ENCODE peak calls at places on chromosomes 3 and 15, in four cellular contexts. J, H, N and L are unnamed samples. For H3K4me1, the result is how much of the 10 kb centered on the place peaks cover.

GRCh38 chr15:29139072-29139471 is 130.6 kb downstream of the NSMCE3 start:
- DNase-seq in J (no peak), H (no peak), N (no peak), L (peak)

GRCh38 chr15:78313383-78313782 is 14.0 kb upstream of the SKIC8 start:
- DNase-seq in J (no peak), H (no peak), N (no peak), L (no peak)

GRCh38 chr3:143482106-143483088 is 362.8 kb downstream of the CHST2 start:
- DNase-seq in J (no peak), H (no peak), N (no peak), L (no peak)

GRCh38 chr3:14570089-14570488 is 29.9 kb upstream of the GRIP2 start:
- DNase-seq in J (no peak), H (peak), N (no peak), L (peak)

GRCh38 chr3:139117136-139117675 is 72.5 kb upstream of the PRR23C start:
- DNase-seq in J (no peak), H (no peak), N (no peak), L (no peak)

GRCh38 chr3:197942956-197943556 is 6.9 kb upstream of the RPL35A start:
- DNase-seq in J (no peak), H (peak), N (peak), L (no peak)

GRCh38 chr3:159263750-159264561 is 462.1 kb downstream of the MFSD1 start:
- DNase-seq in J (no peak), H (peak), N (peak), L (no peak)

GRCh38 chr3:30680789-30681188 is 74.4 kb downstream of the TGFBR2 start:
- DNase-seq in J (no peak), H (peak), N (no peak), L (no peak)

GRCh38 chr3:159850481-159850880 is 138.2 kb upstream of the IL12A start:
- DNase-seq in J (no peak), H (no peak), N (no peak), L (no peak)

GRCh38 chr15:60383008-60383694 is 14.6 kb downstream of the ANXA2 start:
- DNase-seq in J (no peak), H (no peak), N (no peak), L (no peak)

GRCh38 chr3:105906834-105907233 is 38.0 kb upstream of the CBLB start:
- DNase-seq in J (no peak), H (no peak), N (no peak), L (no peak)

GRCh38 chr15:38696120-38696727 is 131.6 kb upstream of the RASGRP1 start:
- DNase-seq in J (no peak), H (no peak), N (peak), L (no peak)

GRCh38 chr15:34437687-34438086 is at the start of gene GOLGA8A:
- DNase-seq in J (peak), H (peak), N (peak), L (peak)

GRCh38 chr3:122621112-122621511 is 43.7 kb downstream of the PARP15 start:
- DNase-seq in J (no peak), H (no peak), N (no peak), L (no peak)

GRCh38 chr3:16328124-16328523 is 63.1 kb downstream of the OXNAD1 start:
- DNase-seq in J (no peak), H (no peak), N (no peak), L (no peak)

GRCh38 chr3:53039376-53039752 is 6.5 kb downstream of the SFMBT1 start:
- DNase-seq in J (no peak), H (no peak), N (no peak), L (no peak)

GRCh38 chr15:33278816-33279612 is 31.8 kb upstream of the RYR3 start:
- DNase-seq in J (no peak), H (no peak), N (no peak), L (no peak)

DNA sequence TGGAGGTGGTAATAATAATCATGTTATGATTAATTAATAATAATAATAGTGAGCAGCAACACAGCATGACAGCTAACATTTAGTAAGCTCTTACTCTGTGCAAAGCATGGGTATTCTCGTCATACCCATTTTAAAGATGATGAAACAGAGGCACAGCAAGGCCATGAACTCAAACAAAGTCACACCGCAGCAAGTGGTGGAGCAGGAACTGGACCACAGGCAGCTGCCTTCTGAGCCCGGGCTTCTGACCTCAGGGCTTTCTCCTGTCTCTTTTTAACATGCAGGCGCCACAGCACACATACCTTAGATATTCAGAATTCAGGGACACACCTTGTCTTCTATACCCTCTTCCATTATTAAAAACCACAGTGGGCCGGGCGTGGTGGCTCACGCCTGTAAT is 50.7 kb upstream of the SPATA12 start:
- DNase-seq in J (no peak), H (no peak), N (no peak), L (no peak)
- H3K4me1 ChIP-seq in J (under half), H (under half), N (under half), L (under half)

GRCh38 chr15:63532307-63532744 is 27.9 kb downstream of the USP3 start:
- DNase-seq in J (no peak), H (no peak), N (no peak), L (no peak)

GRCh38 chr15:63531586-63531985 is 27.2 kb downstream of the USP3 start:
- DNase-seq in J (no peak), H (no peak), N (no peak), L (no peak)

GRCh38 chr15:63538876-63539275 is 34.5 kb downstream of the USP3 start:
- DNase-seq in J (no peak), H (no peak), N (no peak), L (no peak)

GRCh38 chr15:63539517-63539916 is 35.1 kb downstream of the USP3 start:
- DNase-seq in J (no peak), H (no peak), N (no peak), L (no peak)

DNA sequence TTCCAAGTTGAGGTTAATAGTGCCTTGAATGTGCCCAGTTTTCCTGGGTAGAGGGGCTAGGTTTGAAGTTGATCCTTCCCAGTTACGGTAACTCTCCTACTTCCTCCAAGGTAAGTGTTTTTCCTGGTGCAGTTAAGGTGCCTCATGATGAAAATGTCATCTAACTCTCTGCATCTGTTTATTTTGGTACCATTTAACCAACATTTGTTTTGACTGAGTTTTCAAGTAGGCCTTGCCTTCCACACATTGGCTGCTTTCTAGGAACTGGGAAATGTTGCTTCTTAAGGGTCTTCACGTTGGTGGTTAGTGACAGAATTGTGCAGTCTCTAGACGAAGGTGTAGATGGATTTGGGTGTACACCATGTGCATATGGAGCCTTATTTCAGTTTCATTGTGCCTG is 31.3 kb downstream of the USP3 start:
- DNase-seq in J (no peak), H (no peak), N (no peak), L (no peak)
- H3K4me1 ChIP-seq in J (half or more), H (under half), N (under half), L (half or more)

DNA sequence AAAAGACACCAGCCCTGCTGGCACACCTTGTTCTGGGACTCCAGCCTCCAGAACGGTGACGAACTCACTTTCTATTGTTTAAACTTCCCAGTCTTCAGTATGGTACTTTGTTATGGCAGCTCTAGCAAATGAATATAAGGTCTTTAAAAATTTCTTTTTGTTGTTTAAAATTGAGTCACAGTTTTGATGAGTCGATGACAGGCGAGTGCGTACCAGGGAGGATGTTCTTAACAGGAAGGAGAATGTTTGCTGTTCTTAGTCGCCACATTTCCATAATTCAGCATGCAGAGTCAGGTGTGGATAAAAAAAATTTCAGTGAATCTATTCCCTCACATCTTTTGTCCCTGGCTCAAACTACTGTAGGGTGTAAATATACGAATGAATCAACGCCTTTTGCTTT is 12.4 kb downstream of the DNASE1L3 start:
- DNase-seq in J (no peak), H (no peak), N (no peak), L (no peak)
- H3K4me1 ChIP-seq in J (under half), H (under half), N (under half), L (under half)

GRCh38 chr15:101172421-101173097 is 79.3 kb downstream of the CHSY1 start:
- DNase-seq in J (no peak), H (peak), N (no peak), L (no peak)
- H3K4me1 ChIP-seq in J (half or more), H (under half), N (under half), L (half or more)

GRCh38 chr15:86615411-86615810 is 535.7 kb downstream of the AGBL1 start:
- DNase-seq in J (no peak), H (no peak), N (peak), L (no peak)
- H3K4me1 ChIP-seq in J (under half), H (under half), N (under half), L (under half)

GRCh38 chr15:67149859-67150824 is 84.7 kb downstream of the SMAD3 start:
- DNase-seq in J (no peak), H (no peak), N (peak), L (no peak)

GRCh38 chr15:67148196-67148701 is 82.8 kb downstream of the SMAD3 start:
- DNase-seq in J (no peak), H (no peak), N (no peak), L (no peak)

GRCh38 chr15:67146875-67147381 is 81.5 kb downstream of the SMAD3 start:
- DNase-seq in J (no peak), H (no peak), N (peak), L (no peak)

GRCh38 chr15:67147410-67147949 is 82.1 kb downstream of the SMAD3 start:
- DNase-seq in J (no peak), H (no peak), N (no peak), L (no peak)

GRCh38 chr15:67149068-67149841 is 83.9 kb downstream of the SMAD3 start:
- DNase-seq in J (no peak), H (no peak), N (no peak), L (no peak)
- H3K4me1 ChIP-seq in J (half or more), H (half or more), N (under half), L (half or more)

DNA sequence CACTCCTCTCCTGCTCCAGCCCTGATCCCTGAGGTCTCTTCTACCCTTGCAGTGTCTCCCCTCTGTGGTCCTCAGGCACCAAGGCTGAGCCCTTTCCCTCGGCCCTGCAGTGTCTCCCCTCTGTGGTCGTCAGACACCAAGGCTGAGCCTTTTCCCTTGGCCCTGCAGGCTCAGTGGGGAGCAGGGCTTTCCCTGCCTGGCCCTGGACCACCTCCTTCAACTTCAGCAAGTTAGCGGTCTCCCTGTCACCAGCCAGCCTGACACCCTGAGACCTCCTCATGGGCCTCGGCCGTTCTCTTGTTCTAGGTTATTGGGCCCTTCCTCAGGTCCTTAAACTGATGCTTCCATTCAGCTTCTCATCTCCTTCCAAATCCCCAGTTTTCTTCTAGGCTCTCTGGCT is 4.3 kb downstream of the NRROS start:
- DNase-seq in J (peak), H (no peak), N (no peak), L (no peak)
- H3K4me1 ChIP-seq in J (under half), H (under half), N (under half), L (half or more)

DNA sequence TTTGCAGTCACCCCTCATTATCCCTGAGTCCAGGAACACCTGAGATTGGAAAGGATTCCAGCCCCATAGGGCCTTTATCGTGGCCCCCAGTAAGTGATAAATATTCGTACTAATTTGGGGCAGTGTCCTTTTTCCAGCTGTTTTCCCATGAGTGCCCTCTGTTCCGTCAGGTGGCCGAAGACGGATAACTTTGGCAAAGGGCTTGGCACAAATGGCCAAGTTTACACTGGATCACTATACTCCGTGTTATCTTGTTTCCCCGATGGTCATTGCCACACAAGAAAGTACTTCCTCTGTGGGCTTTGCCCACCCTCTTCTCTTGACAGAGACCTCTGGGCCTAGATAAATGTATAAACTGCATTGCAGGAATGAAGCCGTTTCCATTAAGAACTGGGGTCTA is 39.1 kb downstream of the SMAD3 start:
- DNase-seq in J (no peak), H (no peak), N (no peak), L (peak)
- H3K4me1 ChIP-seq in J (half or more), H (half or more), N (under half), L (half or more)

GRCh38 chr3:152419748-152420147 is 151.0 kb downstream of the MBNL1 start:
- DNase-seq in J (no peak), H (no peak), N (no peak), L (no peak)
- H3K4me1 ChIP-seq in J (under half), H (under half), N (under half), L (under half)

GRCh38 chr3:133444071-133444774 is 44.4 kb downstream of the BFSP2 start:
- DNase-seq in J (no peak), H (no peak), N (peak), L (no peak)
- H3K4me1 ChIP-seq in J (under half), H (under half), N (under half), L (under half)